ENCODE peak calls at places on chromosome 19, in eight cellular contexts. One of them, this sample, is unnamed.

GRCh38 chr19:6828698-6829633 is 56.5 kb downstream of the VAV1 start:
- DNase-seq in ureter: no peak
- DNase-seq in IMR-90: no peak
- DNase-seq in choroid plexus epithelial cell: no peak
- DNase-seq in activated gamma-delta T cell treated with Interleukin-2 at 50 U/mL for 16 hours: no peak
- DNase-seq in stimulated activated effector memory CD8-positive, alpha-beta T cell treated with anti-CD3 and anti-CD28 coated beads, Interleukin-12 subunit alpha, Interleukin-12 subunit beta, amount 100 ng/mL, for 72 hours: peak; percentile 12
- DNase-seq in occipital lobe: no peak
- DNase-seq in activated T-helper 2 cell treated with anti-CD3 and anti-CD28 coated beads, Interferon-gamma antibody, Interleukin-2, Interleukin-4, amounts not matched to agents 10 μg/mL and 5 μg/mL and 100 μg/mL, durations not matched to agents 14 hours and 24 hours and 36 hours: peak; percentile 35
- DNase-seq in this sample: peak; percentile 23

GRCh38 chr19:44869728-44870470 is 21.2 kb upstream of the TOMM40 start:
- DNase-seq in ureter: no peak
- DNase-seq in IMR-90: peak; percentile 84
- DNase-seq in choroid plexus epithelial cell: peak; percentile 77
- DNase-seq in activated gamma-delta T cell treated with Interleukin-2 at 50 U/mL for 16 hours: no peak
- DNase-seq in stimulated activated effector memory CD8-positive, alpha-beta T cell treated with anti-CD3 and anti-CD28 coated beads, Interleukin-12 subunit alpha, Interleukin-12 subunit beta, amount 100 ng/mL, for 72 hours: no peak
- DNase-seq in occipital lobe: no peak
- DNase-seq in activated T-helper 2 cell treated with anti-CD3 and anti-CD28 coated beads, Interferon-gamma antibody, Interleukin-2, Interleukin-4, amounts not matched to agents 10 μg/mL and 5 μg/mL and 100 μg/mL, durations not matched to agents 14 hours and 24 hours and 36 hours: no peak
- DNase-seq in this sample: no peak

GRCh38 chr19:8592231-8593009 is 15.2 kb upstream of the MYO1F start:
- DNase-seq in ureter: peak; percentile 96
- DNase-seq in IMR-90: peak; percentile 95
- DNase-seq in choroid plexus epithelial cell: peak; percentile 99
- DNase-seq in activated gamma-delta T cell treated with Interleukin-2 at 50 U/mL for 16 hours: peak; percentile 91
- DNase-seq in stimulated activated effector memory CD8-positive, alpha-beta T cell treated with anti-CD3 and anti-CD28 coated beads, Interleukin-12 subunit alpha, Interleukin-12 subunit beta, amount 100 ng/mL, for 72 hours: peak; percentile 96
- DNase-seq in occipital lobe: peak; percentile 79
- DNase-seq in activated T-helper 2 cell treated with anti-CD3 and anti-CD28 coated beads, Interferon-gamma antibody, Interleukin-2, Interleukin-4, amounts not matched to agents 10 μg/mL and 5 μg/mL and 100 μg/mL, durations not matched to agents 14 hours and 24 hours and 36 hours: peak; percentile 74
- DNase-seq in this sample: peak; percentile 83

GRCh38 chr19:31693131-31693700 is 344.0 kb upstream of the TSHZ3 start:
- DNase-seq in ureter: no peak
- DNase-seq in IMR-90: no peak
- DNase-seq in choroid plexus epithelial cell: no peak
- DNase-seq in activated gamma-delta T cell treated with Interleukin-2 at 50 U/mL for 16 hours: no peak
- DNase-seq in stimulated activated effector memory CD8-positive, alpha-beta T cell treated with anti-CD3 and anti-CD28 coated beads, Interleukin-12 subunit alpha, Interleukin-12 subunit beta, amount 100 ng/mL, for 72 hours: no peak
- DNase-seq in occipital lobe: no peak
- DNase-seq in activated T-helper 2 cell treated with anti-CD3 and anti-CD28 coated beads, Interferon-gamma antibody, Interleukin-2, Interleukin-4, amounts not matched to agents 10 μg/mL and 5 μg/mL and 100 μg/mL, durations not matched to agents 14 hours and 24 hours and 36 hours: no peak
- DNase-seq in this sample: no peak

GRCh38 chr19:16888629-16889371 is at the start of gene F2RL3:
- DNase-seq in ureter: no peak
- DNase-seq in IMR-90: peak; percentile 22
- DNase-seq in choroid plexus epithelial cell: no peak
- DNase-seq in activated gamma-delta T cell treated with Interleukin-2 at 50 U/mL for 16 hours: no peak
- DNase-seq in stimulated activated effector memory CD8-positive, alpha-beta T cell treated with anti-CD3 and anti-CD28 coated beads, Interleukin-12 subunit alpha, Interleukin-12 subunit beta, amount 100 ng/mL, for 72 hours: no peak
- DNase-seq in occipital lobe: no peak
- DNase-seq in activated T-helper 2 cell treated with anti-CD3 and anti-CD28 coated beads, Interferon-gamma antibody, Interleukin-2, Interleukin-4, amounts not matched to agents 10 μg/mL and 5 μg/mL and 100 μg/mL, durations not matched to agents 14 hours and 24 hours and 36 hours: no peak
- DNase-seq in this sample: peak; percentile 43

GRCh38 chr19:12884926-12885748 is 1.9 kb downstream of the KLF1 start:
- DNase-seq in ureter: peak; percentile 73
- DNase-seq in IMR-90: peak; percentile 28
- DNase-seq in choroid plexus epithelial cell: peak; percentile 58
- DNase-seq in activated gamma-delta T cell treated with Interleukin-2 at 50 U/mL for 16 hours: peak; percentile 88
- DNase-seq in stimulated activated effector memory CD8-positive, alpha-beta T cell treated with anti-CD3 and anti-CD28 coated beads, Interleukin-12 subunit alpha, Interleukin-12 subunit beta, amount 100 ng/mL, for 72 hours: peak; percentile 81
- DNase-seq in occipital lobe: no peak
- DNase-seq in activated T-helper 2 cell treated with anti-CD3 and anti-CD28 coated beads, Interferon-gamma antibody, Interleukin-2, Interleukin-4, amounts not matched to agents 10 μg/mL and 5 μg/mL and 100 μg/mL, durations not matched to agents 14 hours and 24 hours and 36 hours: peak; percentile 82
- DNase-seq in this sample: peak; percentile 83

GRCh38 chr19:33568706-33569105 is 47.1 kb upstream of the PEPD start:
- DNase-seq in ureter: no peak
- DNase-seq in IMR-90: no peak
- DNase-seq in choroid plexus epithelial cell: no peak
- DNase-seq in activated gamma-delta T cell treated with Interleukin-2 at 50 U/mL for 16 hours: no peak
- DNase-seq in stimulated activated effector memory CD8-positive, alpha-beta T cell treated with anti-CD3 and anti-CD28 coated beads, Interleukin-12 subunit alpha, Interleukin-12 subunit beta, amount 100 ng/mL, for 72 hours: no peak
- DNase-seq in occipital lobe: no peak
- DNase-seq in activated T-helper 2 cell treated with anti-CD3 and anti-CD28 coated beads, Interferon-gamma antibody, Interleukin-2, Interleukin-4, amounts not matched to agents 10 μg/mL and 5 μg/mL and 100 μg/mL, durations not matched to agents 14 hours and 24 hours and 36 hours: no peak
- DNase-seq in this sample: no peak

GRCh38 chr19:31408460-31409124 is 59.4 kb upstream of the TSHZ3 start:
- DNase-seq in ureter: no peak
- DNase-seq in IMR-90: peak; percentile 87
- DNase-seq in choroid plexus epithelial cell: peak; percentile 92
- DNase-seq in activated gamma-delta T cell treated with Interleukin-2 at 50 U/mL for 16 hours: no peak
- DNase-seq in stimulated activated effector memory CD8-positive, alpha-beta T cell treated with anti-CD3 and anti-CD28 coated beads, Interleukin-12 subunit alpha, Interleukin-12 subunit beta, amount 100 ng/mL, for 72 hours: no peak
- DNase-seq in occipital lobe: no peak
- DNase-seq in activated T-helper 2 cell treated with anti-CD3 and anti-CD28 coated beads, Interferon-gamma antibody, Interleukin-2, Interleukin-4, amounts not matched to agents 10 μg/mL and 5 μg/mL and 100 μg/mL, durations not matched to agents 14 hours and 24 hours and 36 hours: no peak
- DNase-seq in this sample: no peak

GRCh38 chr19:12293771-12294307 is 844 bp downstream of the ZNF44 start:
- DNase-seq in ureter: peak; percentile 90
- DNase-seq in IMR-90: peak; percentile 46
- DNase-seq in choroid plexus epithelial cell: peak; percentile 57
- DNase-seq in activated gamma-delta T cell treated with Interleukin-2 at 50 U/mL for 16 hours: peak; percentile 51
- DNase-seq in stimulated activated effector memory CD8-positive, alpha-beta T cell treated with anti-CD3 and anti-CD28 coated beads, Interleukin-12 subunit alpha, Interleukin-12 subunit beta, amount 100 ng/mL, for 72 hours: peak; percentile 36
- DNase-seq in occipital lobe: peak; percentile 25
- DNase-seq in activated T-helper 2 cell treated with anti-CD3 and anti-CD28 coated beads, Interferon-gamma antibody, Interleukin-2, Interleukin-4, amounts not matched to agents 10 μg/mL and 5 μg/mL and 100 μg/mL, durations not matched to agents 14 hours and 24 hours and 36 hours: peak; percentile 69
- DNase-seq in this sample: peak; percentile 82

This sample was measured in stimulated activated naive B cell treated with anti-CD40 and anti-IgM and Interleukin-4, amounts not matched to agents 10 μg/mL and 1 μg/mL and 100 μg/mL, for 72 hours.